ENCODE peak calls at places on chromosomes 16 and 17, in six cellular contexts. One of them, this sample, is unnamed. For H3K9me3, the result is how much of the 10 kb centered on the place peaks cover.

GRCh38 chr17:4220655-4221054 is 43.1 kb downstream of the ANKFY1 start:
- DNase-seq in H9: no peak
- DNase-seq in CD4-positive, alpha-beta T cell: no peak
- DNase-seq in mammary epithelial cell: no peak
- DNase-seq in heart left ventricle: no peak
- DNase-seq in right atrium auricular region: no peak
- DNase-seq in this sample: no peak

GRCh38 chr16:2535644-2536021 is 2.2 kb upstream of the PDPK1 start:
- DNase-seq in heart left ventricle: peak
- DNase-seq in right atrium auricular region: no peak
- DNase-seq in CD4-positive, alpha-beta T cell: no peak
- DNase-seq in H9: no peak
- DNase-seq in mammary epithelial cell: no peak
- DNase-seq in this sample: peak

GRCh38 chr16:54178491-54178976 is 108.1 kb downstream of the IRX3 start:
- DNase-seq in mammary epithelial cell: no peak
- DNase-seq in heart left ventricle: no peak
- DNase-seq in right atrium auricular region: no peak
- DNase-seq in CD4-positive, alpha-beta T cell: no peak
- DNase-seq in H9: no peak
- DNase-seq in this sample: no peak

GRCh38 chr17:8189041-8189710 is 804 bp downstream of the BORCS6 start:
- DNase-seq in right atrium auricular region: no peak
- DNase-seq in heart left ventricle: peak
- DNase-seq in H9: no peak
- DNase-seq in CD4-positive, alpha-beta T cell: peak
- DNase-seq in mammary epithelial cell: no peak
- DNase-seq in this sample: peak

GRCh38 chr17:39208893-39209292 is 8.8 kb downstream of the RPL19 start:
- DNase-seq in heart left ventricle: no peak
- DNase-seq in H9: no peak
- DNase-seq in right atrium auricular region: no peak
- DNase-seq in CD4-positive, alpha-beta T cell: no peak
- DNase-seq in mammary epithelial cell: no peak
- DNase-seq in this sample: no peak

GRCh38 chr16:12119562-12119961 is 143.0 kb downstream of the SNX29 start:
- DNase-seq in heart left ventricle: peak
- DNase-seq in right atrium auricular region: no peak
- DNase-seq in H9: no peak
- DNase-seq in CD4-positive, alpha-beta T cell: no peak
- DNase-seq in mammary epithelial cell: peak
- DNase-seq in this sample: no peak

GRCh38 chr17:81553616-81554181 is 1.5 kb upstream of the FAAP100 start:
- DNase-seq in mammary epithelial cell: peak
- DNase-seq in CD4-positive, alpha-beta T cell: no peak
- DNase-seq in right atrium auricular region: no peak
- DNase-seq in H9: no peak
- DNase-seq in heart left ventricle: peak
- DNase-seq in this sample: no peak

GRCh38 chr16:50939356-50939755 is 197.5 kb downstream of the CYLD start:
- DNase-seq in right atrium auricular region: no peak
- DNase-seq in heart left ventricle: no peak
- DNase-seq in H9: no peak
- DNase-seq in mammary epithelial cell: no peak
- DNase-seq in CD4-positive, alpha-beta T cell: no peak
- DNase-seq in this sample: no peak

GRCh38 chr17:82020874-82021727 is 1.6 kb downstream of the CENPX start:
- DNase-seq in heart left ventricle: peak
- DNase-seq in mammary epithelial cell: peak
- DNase-seq in right atrium auricular region: peak
- DNase-seq in CD4-positive, alpha-beta T cell: peak
- DNase-seq in H9: peak
- DNase-seq in this sample: peak

GRCh38 chr17:40563371-40564052 is 1.8 kb downstream of the CCR7 start:
- DNase-seq in right atrium auricular region: no peak
- DNase-seq in H9: peak
- DNase-seq in mammary epithelial cell: no peak
- DNase-seq in CD4-positive, alpha-beta T cell: no peak
- DNase-seq in heart left ventricle: no peak
- DNase-seq in this sample: no peak

GRCh38 chr17:3647769-3648540 is 11.4 kb downstream of the CTNS start:
- DNase-seq in H9: peak
- DNase-seq in heart left ventricle: peak
- DNase-seq in mammary epithelial cell: peak
- DNase-seq in CD4-positive, alpha-beta T cell: no peak
- DNase-seq in right atrium auricular region: no peak
- DNase-seq in this sample: peak

GRCh38 chr17:73215414-73215813 is 22.6 kb downstream of the COG1 start:
- DNase-seq in right atrium auricular region: no peak
- DNase-seq in CD4-positive, alpha-beta T cell: no peak
- DNase-seq in mammary epithelial cell: no peak
- DNase-seq in heart left ventricle: no peak
- DNase-seq in H9: peak
- DNase-seq in this sample: no peak

GRCh38 chr16:89174877-89175276 is 3.3 kb downstream of the CDH15 start:
- DNase-seq in H9: no peak
- DNase-seq in heart left ventricle: no peak
- DNase-seq in right atrium auricular region: no peak
- DNase-seq in CD4-positive, alpha-beta T cell: no peak
- DNase-seq in mammary epithelial cell: no peak
- DNase-seq in this sample: no peak

GRCh38 chr17:41563607-41564006 is 8.3 kb downstream of the KRT9 start:
- DNase-seq in heart left ventricle: no peak
- DNase-seq in CD4-positive, alpha-beta T cell: no peak
- DNase-seq in right atrium auricular region: no peak
- DNase-seq in mammary epithelial cell: no peak
- DNase-seq in H9: no peak
- DNase-seq in this sample: no peak

GRCh38 chr16:5196204-5196603 is 98.6 kb upstream of the EEF2KMT start:
- DNase-seq in mammary epithelial cell: no peak
- DNase-seq in heart left ventricle: no peak
- DNase-seq in CD4-positive, alpha-beta T cell: no peak
- DNase-seq in right atrium auricular region: no peak
- DNase-seq in H9: no peak
- DNase-seq in this sample: no peak

GRCh38 chr17:42388381-42389134 is at the start of gene STAT3:
- DNase-seq in CD4-positive, alpha-beta T cell: peak
- DNase-seq in right atrium auricular region: peak
- DNase-seq in mammary epithelial cell: peak
- DNase-seq in H9: peak
- DNase-seq in heart left ventricle: peak
- DNase-seq in this sample: peak

GRCh38 chr16:627458-628239 is 3.1 kb upstream of the WFIKKN1 start:
- DNase-seq in H9: peak
- DNase-seq in heart left ventricle: no peak
- DNase-seq in mammary epithelial cell: no peak
- DNase-seq in CD4-positive, alpha-beta T cell: no peak
- DNase-seq in right atrium auricular region: no peak
- DNase-seq in this sample: peak

GRCh38 chr16:24989417-24989978 is 25.7 kb downstream of the ARHGAP17 start:
- DNase-seq in mammary epithelial cell: no peak
- DNase-seq in CD4-positive, alpha-beta T cell: no peak
- DNase-seq in heart left ventricle: no peak
- DNase-seq in right atrium auricular region: no peak
- DNase-seq in H9: no peak
- DNase-seq in this sample: no peak

GRCh38 chr16:84199861-84200260 is 8.9 kb downstream of the ADAD2 start:
- DNase-seq in H9: no peak
- DNase-seq in CD4-positive, alpha-beta T cell: no peak
- DNase-seq in mammary epithelial cell: no peak
- DNase-seq in right atrium auricular region: peak
- DNase-seq in heart left ventricle: no peak
- DNase-seq in this sample: no peak

GRCh38 chr17:77375108-77375507 is 234.3 kb downstream of the SEC14L1 start:
- DNase-seq in CD4-positive, alpha-beta T cell: no peak
- DNase-seq in mammary epithelial cell: no peak
- DNase-seq in right atrium auricular region: no peak
- DNase-seq in heart left ventricle: no peak
- DNase-seq in H9: no peak
- DNase-seq in this sample: peak

GRCh38 chr17:81846743-81847689 is 12.2 kb upstream of the PPP1R27 start:
- DNase-seq in mammary epithelial cell: no peak
- DNase-seq in heart left ventricle: no peak
- DNase-seq in right atrium auricular region: no peak
- DNase-seq in CD4-positive, alpha-beta T cell: no peak
- DNase-seq in H9: no peak
- DNase-seq in this sample: no peak

GRCh38 chr17:187130-187529 is 5.7 kb upstream of the DOC2B start:
- DNase-seq in heart left ventricle: peak
- DNase-seq in mammary epithelial cell: no peak
- DNase-seq in CD4-positive, alpha-beta T cell: no peak
- DNase-seq in H9: no peak
- DNase-seq in right atrium auricular region: no peak
- DNase-seq in this sample: no peak

GRCh38 chr16:6602401-6602800 is 730.2 kb upstream of the RBFOX1 start:
- DNase-seq in H9: no peak
- DNase-seq in mammary epithelial cell: no peak
- DNase-seq in heart left ventricle: no peak
- DNase-seq in right atrium auricular region: no peak
- DNase-seq in CD4-positive, alpha-beta T cell: no peak
- DNase-seq in this sample: no peak

GRCh38 chr16:66502020-66502913 is 47.7 kb downstream of the TK2 start:
- DNase-seq in heart left ventricle: no peak
- DNase-seq in CD4-positive, alpha-beta T cell: no peak
- DNase-seq in mammary epithelial cell: no peak
- DNase-seq in H9: no peak
- DNase-seq in right atrium auricular region: peak
- DNase-seq in this sample: peak

GRCh38 chr17:73139296-73139695 is 25.5 kb upstream of the SSTR2 start:
- DNase-seq in CD4-positive, alpha-beta T cell: no peak
- DNase-seq in heart left ventricle: no peak
- DNase-seq in right atrium auricular region: no peak
- DNase-seq in mammary epithelial cell: no peak
- DNase-seq in H9: no peak
- DNase-seq in this sample: no peak

GRCh38 chr17:7930841-7931631 is 710 bp downstream of the TRAPPC1 start:
- DNase-seq in H9: no peak
- DNase-seq in right atrium auricular region: no peak
- DNase-seq in heart left ventricle: no peak
- DNase-seq in mammary epithelial cell: no peak
- DNase-seq in CD4-positive, alpha-beta T cell: no peak
- DNase-seq in this sample: no peak

GRCh38 chr17:72187544-72187943 is 66.7 kb downstream of the SOX9 start:
- DNase-seq in H9: no peak
- DNase-seq in CD4-positive, alpha-beta T cell: no peak
- DNase-seq in heart left ventricle: peak
- DNase-seq in mammary epithelial cell: no peak
- DNase-seq in right atrium auricular region: peak
- DNase-seq in this sample: peak

GRCh38 chr17:6454495-6455320 is 10.5 kb downstream of the PIMREG start:
- DNase-seq in CD4-positive, alpha-beta T cell: no peak
- DNase-seq in mammary epithelial cell: no peak
- DNase-seq in right atrium auricular region: no peak
- DNase-seq in H9: peak
- DNase-seq in heart left ventricle: peak
- DNase-seq in this sample: no peak

GRCh38 chr17:55177159-55177913 is 87.4 kb upstream of the HLF start:
- DNase-seq in mammary epithelial cell: no peak
- DNase-seq in CD4-positive, alpha-beta T cell: no peak
- DNase-seq in right atrium auricular region: no peak
- DNase-seq in H9: peak
- DNase-seq in heart left ventricle: no peak
- DNase-seq in this sample: no peak

GRCh38 chr16:52471650-52472370 is 75.1 kb downstream of the TOX3 start:
- DNase-seq in CD4-positive, alpha-beta T cell: no peak
- DNase-seq in H9: no peak
- DNase-seq in heart left ventricle: no peak
- DNase-seq in right atrium auricular region: no peak
- DNase-seq in mammary epithelial cell: no peak
- DNase-seq in this sample: no peak

DNA sequence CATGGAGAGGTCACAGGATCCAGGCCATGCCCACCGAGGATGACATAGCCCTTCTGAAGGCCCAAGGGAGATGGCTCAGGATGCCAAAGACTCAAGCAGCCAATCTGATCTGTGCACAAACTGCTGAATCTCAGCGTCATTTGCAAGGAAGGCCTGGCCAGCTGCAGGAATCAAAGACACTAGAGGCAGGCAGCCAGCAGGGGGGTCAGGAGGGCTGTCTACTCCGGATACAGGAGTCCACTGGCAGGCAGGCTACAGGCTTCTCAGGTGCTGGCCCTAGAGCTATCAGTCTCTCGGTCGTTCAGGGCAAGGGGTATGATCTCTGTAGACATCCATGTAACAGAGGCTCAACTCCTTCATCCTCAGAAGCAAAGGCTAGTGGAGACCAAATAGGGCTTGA is 1735.3 kb downstream of the TP53TG3F start:
- DNase-seq in CD4-positive, alpha-beta T cell: no peak
- DNase-seq in mammary epithelial cell: no peak
- DNase-seq in right atrium auricular region: no peak
- DNase-seq in heart left ventricle: no peak
- DNase-seq in H9: no peak
- DNase-seq in this sample: no peak
- H3K9me3 ChIP-seq in CD4-positive, alpha-beta T cell: under half
- H3K9me3 ChIP-seq in mammary epithelial cell: under half
- H3K9me3 ChIP-seq in right atrium auricular region: under half
- H3K9me3 ChIP-seq in heart left ventricle: under half
- H3K9me3 ChIP-seq in H9: half or more
- H3K9me3 ChIP-seq in this sample: under half

GRCh38 chr16:63913278-63913677 is 1208.6 kb downstream of the CDH11 start:
- DNase-seq in H9: no peak
- DNase-seq in right atrium auricular region: no peak
- DNase-seq in heart left ventricle: no peak
- DNase-seq in CD4-positive, alpha-beta T cell: no peak
- DNase-seq in mammary epithelial cell: no peak
- DNase-seq in this sample: no peak
- H3K9me3 ChIP-seq in H9: under half
- H3K9me3 ChIP-seq in right atrium auricular region: under half
- H3K9me3 ChIP-seq in heart left ventricle: under half
- H3K9me3 ChIP-seq in CD4-positive, alpha-beta T cell: under half
- H3K9me3 ChIP-seq in mammary epithelial cell: under half
- H3K9me3 ChIP-seq in this sample: under half

DNA sequence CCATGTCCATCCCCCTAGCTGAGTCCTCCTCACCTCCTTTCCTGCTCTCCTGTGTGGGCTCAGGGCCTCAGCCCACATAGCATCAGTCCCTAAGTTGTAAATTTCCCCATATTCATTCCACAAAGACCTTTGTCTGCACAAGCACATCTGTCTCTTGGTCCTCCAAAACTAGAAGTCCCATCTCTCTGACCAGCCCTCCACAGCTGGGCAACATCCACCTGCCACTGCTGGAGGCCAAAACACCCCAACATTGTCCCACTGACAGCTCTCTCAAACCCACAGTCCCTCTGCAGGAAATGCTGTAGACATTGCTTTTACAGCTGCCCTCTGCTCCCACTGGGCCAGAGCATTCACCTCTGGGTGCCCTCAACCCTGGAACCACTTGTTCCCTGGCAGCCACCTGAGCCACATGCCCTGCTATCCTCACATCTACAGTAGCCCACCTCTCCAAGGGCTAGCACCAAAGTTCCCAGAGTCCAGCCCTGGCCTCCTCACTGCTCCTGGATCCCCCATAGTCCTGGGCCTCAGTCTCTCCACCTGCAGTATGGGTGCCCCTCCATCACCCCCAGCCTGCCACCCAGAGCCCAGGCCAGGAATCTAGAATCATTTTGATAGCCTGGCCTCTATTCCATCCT is 1722.7 kb downstream of the TP53TG3F start:
- DNase-seq in CD4-positive, alpha-beta T cell: no peak
- DNase-seq in H9: no peak
- DNase-seq in heart left ventricle: no peak
- DNase-seq in mammary epithelial cell: no peak
- DNase-seq in right atrium auricular region: no peak
- DNase-seq in this sample: no peak
- H3K9me3 ChIP-seq in CD4-positive, alpha-beta T cell: under half
- H3K9me3 ChIP-seq in H9: half or more
- H3K9me3 ChIP-seq in heart left ventricle: under half
- H3K9me3 ChIP-seq in mammary epithelial cell: under half
- H3K9me3 ChIP-seq in right atrium auricular region: under half
- H3K9me3 ChIP-seq in this sample: under half

GRCh38 chr16:72711823-72712222 is 336.1 kb downstream of the ZFHX3 start:
- DNase-seq in heart left ventricle: no peak
- DNase-seq in CD4-positive, alpha-beta T cell: no peak
- DNase-seq in mammary epithelial cell: no peak
- DNase-seq in H9: no peak
- DNase-seq in right atrium auricular region: no peak
- DNase-seq in this sample: no peak
- H3K9me3 ChIP-seq in heart left ventricle: under half
- H3K9me3 ChIP-seq in CD4-positive, alpha-beta T cell: under half
- H3K9me3 ChIP-seq in mammary epithelial cell: under half
- H3K9me3 ChIP-seq in H9: under half
- H3K9me3 ChIP-seq in right atrium auricular region: under half
- H3K9me3 ChIP-seq in this sample: under half

This sample was measured in right lobe of liver.